ENCODE peak calls at places on chromosomes 16 and 17, in four cellular contexts. J, C, Q and S are unnamed samples.

GRCh38 chr16:19137201-19137601 is 23.4 kb downstream of the ITPRIPL2 start:
- DNase-seq in J (peak; percentile 74), C (no peak), Q (no peak), S (no peak)

GRCh38 chr17:15341385-15341849 is at the start of gene TEKT3:
- DNase-seq in J (peak; percentile 66), C (peak; percentile 94), Q (peak; percentile 94), S (peak; percentile 77)

GRCh38 chr17:30433514-30433913 is 43.7 kb upstream of the GOSR1 start:
- DNase-seq in J (peak; percentile 93), C (no peak), Q (no peak), S (no peak)

GRCh38 chr17:603405-604193 is 111.0 kb downstream of the VPS53 start:
- DNase-seq in J (no peak), C (no peak), Q (no peak), S (no peak)

GRCh38 chr16:66120656-66121055 is 245.8 kb upstream of the CDH5 start:
- DNase-seq in J (no peak), C (no peak), Q (no peak), S (no peak)

GRCh38 chr17:73211745-73212144 is 18.9 kb downstream of the COG1 start:
- DNase-seq in J (no peak), C (no peak), Q (no peak), S (no peak)

GRCh38 chr16:81450783-81451491 is 6.3 kb downstream of the CMIP start:
- DNase-seq in J (no peak), C (peak; percentile 21), Q (no peak), S (no peak)

GRCh38 chr17:45103269-45103795 is 29.0 kb downstream of the PLCD3 start:
- DNase-seq in J (no peak), C (peak; percentile 24), Q (no peak), S (no peak)

GRCh38 chr17:68602267-68602644 is 1.1 kb upstream of the FAM20A start:
- DNase-seq in J (no peak), C (no peak), Q (no peak), S (no peak)

GRCh38 chr16:68229431-68230175 is 6.3 kb downstream of the ESRP2 start:
- DNase-seq in J (peak; percentile 75), C (peak; percentile 51), Q (peak; percentile 77), S (peak; percentile 42)

GRCh38 chr16:72858611-72859493 is 189.1 kb downstream of the ZFHX3 start:
- DNase-seq in J (peak; percentile 70), C (no peak), Q (no peak), S (no peak)

GRCh38 chr17:45104497-45104896 is 27.8 kb downstream of the PLCD3 start:
- DNase-seq in J (no peak), C (no peak), Q (no peak), S (no peak)

GRCh38 chr16:23496826-23497542 is 13.3 kb downstream of the GGA2 start:
- DNase-seq in J (peak; percentile 20), C (peak; percentile 79), Q (no peak), S (no peak)

GRCh38 chr17:75679706-75680201 is 12.6 kb downstream of the SAP30BP start:
- DNase-seq in J (no peak), C (peak; percentile 77), Q (no peak), S (no peak)

GRCh38 chr17:67718325-67718941 is 697 bp downstream of the NOL11 start:
- DNase-seq in J (peak; percentile 13), C (no peak), Q (peak; percentile 44), S (no peak)

GRCh38 chr17:32927724-32928526 is at the start of gene TMEM98:
- DNase-seq in J (peak; percentile 25), C (peak; percentile 73), Q (peak; percentile 72), S (peak; percentile 84)

GRCh38 chr17:18187226-18187625 is 3.6 kb downstream of the ALKBH5 start:
- DNase-seq in J (no peak), C (no peak), Q (no peak), S (no peak)

GRCh38 chr16:11583171-11583570 is 3.5 kb downstream of the LITAF start:
- DNase-seq in J (peak; percentile 33), C (no peak), Q (no peak), S (no peak)

GRCh38 chr17:19238167-19238505 is 970 bp downstream of the EPN2 start:
- DNase-seq in J (no peak), C (peak; percentile 82), Q (peak; percentile 60), S (peak; percentile 44)

GRCh38 chr16:72198021-72198420 is 26.1 kb upstream of the PMFBP1 start:
- DNase-seq in J (peak; percentile 96), C (no peak), Q (no peak), S (peak; percentile 82)

GRCh38 chr17:8153550-8153956 is 1.3 kb upstream of the PER1 start:
- DNase-seq in J (peak; percentile 98), C (peak; percentile 94), Q (no peak), S (peak; percentile 82)

GRCh38 chr17:38875477-38876080 is 5.7 kb downstream of the LASP1 start:
- DNase-seq in J (no peak), C (no peak), Q (no peak), S (no peak)

GRCh38 chr17:38874505-38875419 is 4.9 kb downstream of the LASP1 start:
- DNase-seq in J (peak; percentile 23), C (no peak), Q (no peak), S (no peak)

GRCh38 chr17:38879878-38880727 is 10.2 kb downstream of the LASP1 start:
- DNase-seq in J (peak; percentile 86), C (peak; percentile 88), Q (peak; percentile 79), S (no peak)

GRCh38 chr17:38873646-38874380 is 4.0 kb downstream of the LASP1 start:
- DNase-seq in J (no peak), C (no peak), Q (no peak), S (no peak)

DNA sequence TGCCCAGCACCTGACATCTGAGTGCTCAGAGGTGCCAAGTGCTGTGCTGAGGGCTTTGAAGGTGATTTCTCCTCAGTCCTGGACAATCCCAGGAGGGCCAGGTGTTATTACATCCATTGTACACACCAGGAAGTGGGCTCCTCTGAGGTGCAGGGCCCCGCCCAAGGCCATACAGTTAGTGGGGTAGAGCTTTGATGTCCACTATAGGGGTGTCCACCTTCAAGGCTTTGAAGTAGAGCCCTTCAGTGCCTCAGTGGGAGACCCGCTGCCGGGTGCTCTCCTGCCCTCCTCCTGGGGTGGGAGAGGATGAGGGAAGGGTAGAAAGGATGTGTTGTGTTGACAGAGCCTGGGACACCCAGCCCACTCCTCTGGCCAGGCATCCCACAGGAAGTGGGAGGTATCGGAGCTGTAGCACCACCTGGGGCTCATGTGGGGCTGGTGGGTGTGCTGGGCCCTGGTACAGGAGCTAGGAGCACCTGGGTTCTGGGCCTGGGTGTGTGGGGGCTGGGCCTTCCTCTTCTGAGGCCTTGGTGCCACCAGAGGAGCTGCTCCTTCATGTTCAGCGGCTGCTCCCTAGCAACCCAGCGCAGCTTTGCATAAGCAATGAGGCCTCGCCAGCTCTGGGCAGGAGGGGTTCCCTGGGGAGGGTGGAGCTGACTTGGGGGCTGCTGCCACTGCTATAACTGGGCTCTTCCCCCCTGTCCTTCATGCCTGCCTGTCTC is 7.4 kb downstream of the LASP1 start:
- DNase-seq in J (no peak), C (no peak), Q (no peak), S (no peak)
- H3K4me3 ChIP-seq in J (no peak overlapping the region), C (no peak overlapping the region), Q (no peak overlapping the region), S (no peak overlapping the region)

DNA sequence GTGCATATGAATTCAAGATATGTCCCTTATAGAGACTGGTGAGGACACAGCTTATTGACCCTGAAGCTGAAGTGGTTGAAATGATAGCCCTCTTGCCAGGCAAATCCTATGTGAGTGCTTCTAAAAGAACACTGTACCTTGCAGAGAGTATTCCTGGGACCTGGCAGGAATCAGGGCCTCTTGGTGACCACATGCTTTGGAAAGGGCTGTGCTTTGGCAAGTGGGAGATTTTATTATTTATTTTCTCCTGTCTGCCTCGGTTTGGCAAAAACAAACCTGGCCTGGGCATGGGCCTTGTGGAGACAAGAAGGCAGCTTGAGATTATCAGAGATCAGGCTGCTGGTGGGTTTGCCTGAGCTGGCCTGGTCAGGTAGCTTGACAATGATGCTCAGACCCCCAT is 24.6 kb downstream of the ABCC1 start:
- DNase-seq in J (no peak), C (no peak), Q (no peak), S (no peak)
- H3K27ac ChIP-seq in J (no peak overlapping the region), C (no peak overlapping the region), Q (no peak overlapping the region), S (no peak overlapping the region)

GRCh38 chr17:74408830-74409229 is 23.1 kb upstream of the GPRC5C start:
- DNase-seq in J (no peak), C (no peak), Q (no peak), S (no peak)

GRCh38 chr17:74404802-74405201 is 27.1 kb upstream of the GPRC5C start:
- DNase-seq in J (no peak), C (no peak), Q (no peak), S (no peak)

GRCh38 chr17:74410001-74410443 is 21.9 kb upstream of the GPRC5C start:
- DNase-seq in J (no peak), C (no peak), Q (no peak), S (no peak)

GRCh38 chr17:74407384-74407783 is 24.5 kb upstream of the GPRC5C start:
- DNase-seq in J (no peak), C (no peak), Q (no peak), S (no peak)

DNA sequence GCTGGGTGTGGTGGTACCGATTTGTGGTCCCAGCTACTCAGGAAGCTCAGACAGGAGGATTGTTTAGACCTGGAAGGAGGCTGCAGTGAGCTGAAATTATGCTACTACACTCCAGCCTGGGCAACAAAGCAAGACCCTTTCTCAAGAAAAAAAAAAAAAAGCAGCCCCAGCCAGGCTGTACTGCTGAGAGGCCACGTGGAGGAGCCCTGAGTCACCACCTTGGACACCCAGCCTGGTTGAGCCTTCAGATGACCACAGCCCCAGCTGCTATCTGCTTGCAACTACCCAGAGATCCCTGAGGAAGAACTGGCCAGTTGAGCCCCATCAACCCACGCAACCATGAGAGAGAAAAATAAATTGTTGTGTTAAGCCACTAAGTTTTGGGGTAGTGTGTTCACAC is 23.6 kb upstream of the GPRC5C start:
- DNase-seq in J (peak; percentile 8), C (no peak), Q (no peak), S (no peak)
- TF ChIP-seq CTCF in J (no peak), C (peak; percentile 6), Q (peak; percentile 15), S (no peak)

GRCh38 chr17:40309938-40310510 is 1.0 kb downstream of the RARA start:
- DNase-seq in J (no peak), C (peak; percentile 63), Q (no peak), S (peak; percentile 34)

GRCh38 chr17:40307691-40308289 is 1.2 kb upstream of the RARA start:
- DNase-seq in J (peak; percentile 59), C (peak; percentile 55), Q (no peak), S (no peak)

GRCh38 chr17:40310882-40311391 is 2.0 kb downstream of the RARA start:
- DNase-seq in J (no peak), C (peak; percentile 73), Q (no peak), S (peak; percentile 37)

GRCh38 chr17:40307001-40307690 is 1.8 kb upstream of the RARA start:
- DNase-seq in J (peak; percentile 73), C (peak; percentile 73), Q (no peak), S (no peak)

DNA sequence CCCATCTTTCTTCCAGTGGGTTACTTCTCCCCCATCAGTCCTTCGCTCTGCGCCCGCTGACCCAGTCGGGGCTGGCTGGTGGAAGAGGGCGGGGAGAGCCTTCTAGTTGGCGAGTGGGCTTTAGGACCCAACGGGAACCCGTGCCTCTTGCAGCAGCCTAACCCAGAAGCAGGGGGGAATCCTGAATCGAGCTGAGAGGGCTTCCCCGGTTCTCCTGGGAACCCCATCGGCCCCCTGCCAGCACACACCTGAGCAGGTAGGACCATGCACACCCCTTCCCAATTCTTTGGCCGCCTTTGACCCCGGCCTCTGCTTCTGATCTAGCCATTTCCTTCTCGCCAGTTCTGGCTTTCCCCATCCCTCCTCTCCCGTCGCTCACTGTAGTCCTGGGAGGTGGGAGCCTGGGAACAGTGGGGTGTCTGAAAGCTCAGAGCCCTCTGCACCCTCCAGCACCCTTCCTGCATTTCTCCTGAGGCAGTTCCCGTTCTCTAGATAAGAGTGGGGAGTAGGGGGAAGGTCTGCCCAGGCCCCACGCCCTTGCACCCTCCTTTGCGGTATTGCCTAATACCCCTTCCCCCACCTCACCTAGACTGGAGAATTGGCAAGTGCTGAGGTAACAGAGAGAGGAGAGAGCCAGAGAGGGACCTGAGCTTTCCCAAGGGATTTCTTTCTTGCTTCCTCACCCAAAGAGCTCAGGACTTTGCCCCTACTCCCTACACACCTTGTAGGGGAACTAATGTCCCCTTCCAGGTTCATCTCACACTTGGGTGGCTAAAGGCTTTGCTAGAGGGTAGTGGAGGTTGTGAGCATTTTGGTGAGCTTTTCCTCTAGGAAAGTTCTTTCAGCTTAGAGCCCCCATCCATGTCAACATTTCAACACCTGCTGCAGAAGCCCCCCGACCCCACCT is at the start of gene RARA:
- DNase-seq in J (peak; percentile 48), C (peak; percentile 85), Q (peak; percentile 86), S (peak; percentile 75)
- H3K4me3 ChIP-seq in J (peak within 1 kb of the TSS; percentile 44), C (peak within 1 kb of the TSS; percentile 41), Q (peak within 1 kb of the TSS; percentile 88), S (peak within 1 kb of the TSS; percentile 70)